ENCODE peak calls at places on chromosomes 12 and 14, in five cellular contexts. Q is stomach, T is nephron progenitor cell, Z is AG04450, R is HFF-Myc. E is an unnamed sample.

GRCh38 chr14:34623506-34623905 is 6.4 kb downstream of the SNX6 start:
- DNase-seq in R (no peak), T (no peak), Z (no peak), Q (no peak), E (no peak)

GRCh38 chr14:48747683-48748082 is 838.5 kb downstream of the RPS29 start:
- DNase-seq in T (no peak), Z (no peak), R (no peak), Q (no peak), E (no peak)

GRCh38 chr12:111636209-111636928 is 37.3 kb upstream of the ATXN2 start:
- DNase-seq in R (peak; percentile 61), Z (no peak), Q (peak; percentile 28), T (peak; percentile 61), E (no peak)

GRCh38 chr14:97328743-97329142 is 531.6 kb downstream of the VRK1 start:
- DNase-seq in T (no peak), R (no peak), Z (no peak), Q (no peak), E (no peak)

GRCh38 chr12:82817368-82817767 is 130.7 kb downstream of the TMTC2 start:
- DNase-seq in Z (no peak), Q (no peak), T (no peak), R (no peak), E (no peak)

GRCh38 chr14:100298551-100299237 is 7.5 kb downstream of the SLC25A29 start:
- DNase-seq in Z (no peak), T (no peak), R (no peak), Q (no peak), E (no peak)

GRCh38 chr12:53508534-53509199 is 1.4 kb upstream of the NPFF start:
- DNase-seq in T (peak; percentile 92), Z (peak; percentile 46), R (no peak), Q (peak; percentile 90), E (peak; percentile 93)

GRCh38 chr12:51827925-51828818 is 20.3 kb downstream of the FIGNL2 start:
- DNase-seq in T (no peak), Q (peak; percentile 70), R (no peak), Z (no peak), E (peak; percentile 87)

GRCh38 chr12:119505001-119505400 is 88.6 kb upstream of the TMEM233 start:
- DNase-seq in Q (no peak), T (no peak), R (no peak), Z (no peak), E (no peak)

GRCh38 chr12:46524778-46525177 is 152.2 kb upstream of the SLC38A2 start:
- DNase-seq in T (no peak), R (peak; percentile 86), Z (peak; percentile 78), Q (peak; percentile 58), E (no peak)

GRCh38 chr12:132560421-132560830 is 50.0 kb downstream of the LRCOL1 start:
- DNase-seq in R (no peak), T (peak; percentile 64), Z (no peak), Q (peak; percentile 38), E (peak; percentile 42)

GRCh38 chr12:19833775-19834501 is 394.6 kb downstream of the AEBP2 start:
- DNase-seq in T (no peak), R (no peak), Z (no peak), Q (no peak), E (peak; percentile 56)

GRCh38 chr14:73755434-73756014 is 41.3 kb upstream of the PNMA1 start:
- DNase-seq in Q (peak; percentile 55), Z (no peak), R (no peak), T (no peak), E (no peak)

GRCh38 chr12:14948672-14949071 is 10.3 kb upstream of the ERP27 start:
- DNase-seq in Z (peak; percentile 69), R (peak; percentile 70), Q (no peak), T (no peak), E (peak; percentile 73)

GRCh38 chr12:126347421-126347820 is 1282.2 kb downstream of the AACS start:
- DNase-seq in Q (no peak), Z (no peak), R (no peak), T (no peak), E (no peak)
- TF ChIP-seq CTCF in Q (no peak), Z (no peak), R (peak; percentile 31), T (peak; percentile 17), E (peak; percentile 28)

GRCh38 chr14:85528882-85529585 is 910 bp upstream of the FLRT2 start:
- DNase-seq in R (no peak), T (no peak), Z (no peak), Q (no peak), E (no peak)

GRCh38 chr14:85527458-85527857 is 2.5 kb upstream of the FLRT2 start:
- DNase-seq in T (no peak), Q (no peak), R (no peak), Z (no peak), E (no peak)

GRCh38 chr14:85527006-85527405 is 2.9 kb upstream of the FLRT2 start:
- DNase-seq in T (no peak), Q (no peak), Z (no peak), R (no peak), E (no peak)

GRCh38 chr14:85529803-85530574 is at the start of gene FLRT2:
- DNase-seq in Q (peak; percentile 39), Z (no peak), T (peak; percentile 37), R (no peak), E (no peak)

DNA sequence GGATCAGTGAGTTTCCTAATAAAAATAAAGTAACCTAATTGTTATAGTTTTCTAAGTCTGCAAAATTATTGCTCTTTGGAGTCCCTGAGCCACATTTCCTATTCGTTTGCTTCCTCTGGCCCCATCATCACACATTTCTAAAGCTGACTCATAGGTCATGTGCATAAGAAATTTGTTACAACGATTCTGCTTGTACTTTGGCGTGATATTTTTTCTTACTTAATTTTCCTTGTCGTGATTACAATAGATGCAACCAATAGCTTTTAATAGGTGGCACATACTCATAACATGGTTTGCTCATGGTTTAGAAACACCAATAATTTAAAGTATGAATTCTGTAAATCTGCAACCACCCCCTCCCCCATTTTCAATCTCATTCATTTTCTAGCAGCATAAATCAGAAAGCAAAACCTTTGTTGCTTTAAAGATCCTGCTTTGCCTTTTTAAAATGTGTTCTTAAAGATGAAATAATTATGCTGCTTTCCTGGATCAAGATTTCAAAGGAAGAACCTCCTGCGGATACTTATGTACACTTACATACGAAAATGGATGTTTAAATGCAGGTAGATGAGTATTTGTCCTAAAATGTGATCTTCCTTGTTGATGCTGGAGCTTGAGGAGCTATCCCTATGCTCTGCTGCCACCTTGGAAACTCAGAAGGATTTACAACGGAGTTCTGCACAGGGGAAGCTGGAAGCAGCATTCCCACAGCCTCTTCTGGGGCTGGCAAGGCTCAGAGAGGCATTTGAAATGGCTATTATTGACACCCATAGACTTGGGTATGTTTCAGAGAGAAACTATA is 1.7 kb upstream of the FLRT2 start:
- DNase-seq in Q (peak; percentile 35), T (peak; percentile 36), Z (no peak), R (peak; percentile 82), E (no peak)
- TF ChIP-seq CTCF in Q (no peak), T (peak; percentile 37), Z (peak; percentile 78), R (peak; percentile 67), E (no peak)

GRCh38 chr12:106205208-106206069 is 42.4 kb downstream of the CKAP4 start:
- DNase-seq in Z (no peak), Q (no peak), T (no peak), R (no peak), E (no peak)
- TF ChIP-seq CTCF in Z (no peak), Q (no peak), T (no peak), R (no peak), E (no peak)

GRCh38 chr14:68931063-68931462 is 48.0 kb downstream of the ACTN1 start:
- DNase-seq in R (no peak), Z (no peak), Q (no peak), T (no peak), E (no peak)
- TF ChIP-seq CTCF in R (no peak), Z (no peak), Q (no peak), T (no peak), E (no peak)

GRCh38 chr12:57523706-57524614 is 1.3 kb downstream of the MBD6 start:
- DNase-seq in Q (no peak), Z (no peak), T (no peak), R (no peak), E (peak; percentile 46)

GRCh38 chr12:57521475-57522018 is 1.1 kb upstream of the MBD6 start:
- DNase-seq in Z (no peak), Q (peak; percentile 48), R (no peak), T (peak; percentile 57), E (peak; percentile 29)

GRCh38 chr12:57522019-57522886 is at the start of gene MBD6:
- DNase-seq in R (peak; percentile 75), Q (peak; percentile 94), Z (peak; percentile 89), T (peak; percentile 95), E (peak; percentile 90)

GRCh38 chr12:57524814-57525614 is 2.4 kb downstream of the MBD6 start:
- DNase-seq in Q (no peak), R (no peak), Z (no peak), T (peak; percentile 18), E (peak; percentile 27)

GRCh38 chr12:57522887-57523705 is 472 bp downstream of the MBD6 start:
- DNase-seq in R (no peak), Q (peak; percentile 48), T (peak; percentile 72), Z (no peak), E (no peak)
- TF ChIP-seq CTCF in R (no peak), Q (no peak), T (no peak), Z (no peak), E (no peak)

GRCh38 chr12:116406529-116406928 is 129.0 kb upstream of the MED13L start:
- DNase-seq in R (peak; percentile 59), Z (no peak), Q (peak; percentile 48), T (peak; percentile 76), E (no peak)
- TF ChIP-seq CTCF in R (peak; percentile 14), Z (no peak), Q (no peak), T (no peak), E (no peak)

GRCh38 chr12:116385486-116386217 is 108.2 kb upstream of the MED13L start:
- DNase-seq in T (no peak), Z (no peak), Q (no peak), R (no peak), E (no peak)
- TF ChIP-seq CTCF in T (no peak), Z (no peak), Q (no peak), R (no peak), E (no peak)

GRCh38 chr14:104881369-104881979 is 16.4 kb downstream of the CEP170B start:
- DNase-seq in R (no peak), T (no peak), Q (no peak), Z (no peak), E (no peak)
- TF ChIP-seq CTCF in R (no peak), T (no peak), Q (no peak), Z (no peak), E (no peak)

DNA sequence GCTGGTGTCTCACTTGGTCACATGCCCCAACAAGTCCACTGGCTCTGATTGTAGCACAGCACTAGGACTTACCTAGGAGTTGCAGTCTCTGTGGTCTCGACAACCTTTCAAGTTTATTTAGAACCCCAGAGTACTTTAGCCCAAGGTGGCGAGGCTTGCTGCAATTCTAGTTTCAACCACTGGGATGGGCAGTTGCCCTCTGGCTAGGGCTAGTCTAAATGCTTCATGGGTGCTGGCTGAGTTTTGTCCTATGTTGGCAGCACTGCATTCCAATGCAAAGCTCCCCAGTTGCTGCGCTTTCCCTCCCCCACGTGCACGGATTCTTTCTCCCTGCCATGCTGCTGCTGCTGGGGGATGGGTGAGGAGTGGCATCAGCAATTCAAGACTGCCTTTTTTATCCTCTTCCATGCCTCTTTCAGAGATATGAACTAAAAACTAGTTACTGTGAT is 207.9 kb downstream of the SYNE2 start:
- DNase-seq in T (peak; percentile 33), R (peak; percentile 4), Z (no peak), Q (no peak), E (peak; percentile 31)
- TF ChIP-seq CTCF in T (peak; percentile 50), R (peak; percentile 58), Z (peak; percentile 50), Q (peak; percentile 34), E (peak; percentile 24)

E was measured in activated CD8-positive, alpha-beta T cell treated with anti-CD3 and anti-CD28 coated beads for 36 hours.